ENCODE peak calls at places on chromosomes 5 and 9, in seven cellular contexts. One of them, this sample, is unnamed. For H3K79me2, the result is how much of the 10 kb centered on the place peaks cover.

GRCh38 chr5:72451771-72452505 is 55.3 kb downstream of the ZNF366 start:
- DNase-seq in MM.1S: no peak
- DNase-seq in GM23248: peak
- DNase-seq in GM23338: no peak
- DNase-seq in HCT116: no peak
- DNase-seq in PC-3: peak
- DNase-seq in hepatocyte: peak
- DNase-seq in this sample: peak

GRCh38 chr9:79023134-79023577 is 548.6 kb upstream of the TLE4 start:
- DNase-seq in HCT116: peak
- DNase-seq in hepatocyte: peak
- DNase-seq in GM23338: no peak
- DNase-seq in GM23248: peak
- DNase-seq in PC-3: peak
- DNase-seq in MM.1S: no peak
- DNase-seq in this sample: no peak

GRCh38 chr9:81613002-81613750 is 76.2 kb downstream of the TLE1 start:
- DNase-seq in GM23338: no peak
- DNase-seq in GM23248: peak
- DNase-seq in hepatocyte: peak
- DNase-seq in HCT116: no peak
- DNase-seq in PC-3: no peak
- DNase-seq in MM.1S: no peak
- DNase-seq in this sample: no peak

GRCh38 chr9:104269996-104270963 is 176.2 kb downstream of the SMC2 start:
- DNase-seq in GM23248: no peak
- DNase-seq in GM23338: no peak
- DNase-seq in HCT116: no peak
- DNase-seq in PC-3: peak
- DNase-seq in hepatocyte: peak
- DNase-seq in MM.1S: no peak
- DNase-seq in this sample: no peak

GRCh38 chr5:111853748-111854147 is 96.8 kb upstream of the NREP start:
- DNase-seq in GM23338: no peak
- DNase-seq in HCT116: no peak
- DNase-seq in MM.1S: no peak
- DNase-seq in GM23248: no peak
- DNase-seq in hepatocyte: peak
- DNase-seq in PC-3: no peak
- DNase-seq in this sample: no peak

GRCh38 chr9:114154597-114155102 is 687 bp upstream of the COL27A1 start:
- DNase-seq in HCT116: no peak
- DNase-seq in PC-3: no peak
- DNase-seq in GM23338: no peak
- DNase-seq in GM23248: peak
- DNase-seq in hepatocyte: no peak
- DNase-seq in MM.1S: no peak
- DNase-seq in this sample: no peak

GRCh38 chr5:116303340-116303739 is 218.5 kb downstream of the COMMD10 start:
- DNase-seq in GM23248: no peak
- DNase-seq in PC-3: no peak
- DNase-seq in GM23338: no peak
- DNase-seq in hepatocyte: no peak
- DNase-seq in HCT116: no peak
- DNase-seq in MM.1S: no peak
- DNase-seq in this sample: no peak

GRCh38 chr9:126395439-126396212 is 69.0 kb downstream of the MVB12B start:
- DNase-seq in GM23248: peak
- DNase-seq in hepatocyte: no peak
- DNase-seq in MM.1S: no peak
- DNase-seq in GM23338: no peak
- DNase-seq in PC-3: peak
- DNase-seq in HCT116: peak
- DNase-seq in this sample: no peak

GRCh38 chr5:133599600-133599999 is 12.7 kb downstream of the FSTL4 start:
- DNase-seq in MM.1S: no peak
- DNase-seq in PC-3: no peak
- DNase-seq in hepatocyte: no peak
- DNase-seq in GM23338: no peak
- DNase-seq in HCT116: no peak
- DNase-seq in GM23248: no peak
- DNase-seq in this sample: no peak

GRCh38 chr9:117073539-117074336 is 341.1 kb downstream of the ASTN2 start:
- DNase-seq in hepatocyte: peak
- DNase-seq in GM23338: peak
- DNase-seq in MM.1S: peak
- DNase-seq in GM23248: peak
- DNase-seq in HCT116: no peak
- DNase-seq in PC-3: peak
- DNase-seq in this sample: peak

GRCh38 chr5:171537463-171537862 is 118.0 kb downstream of the FGF18 start:
- DNase-seq in PC-3: no peak
- DNase-seq in GM23248: peak
- DNase-seq in HCT116: no peak
- DNase-seq in MM.1S: no peak
- DNase-seq in hepatocyte: no peak
- DNase-seq in GM23338: no peak
- DNase-seq in this sample: no peak

GRCh38 chr9:91186311-91187101 is 175.2 kb downstream of the AUH start:
- DNase-seq in GM23338: no peak
- DNase-seq in MM.1S: no peak
- DNase-seq in GM23248: peak
- DNase-seq in hepatocyte: no peak
- DNase-seq in HCT116: no peak
- DNase-seq in PC-3: peak
- DNase-seq in this sample: no peak

GRCh38 chr9:129567842-129568559 is 52.9 kb downstream of the C9orf50 start:
- DNase-seq in MM.1S: no peak
- DNase-seq in hepatocyte: no peak
- DNase-seq in GM23248: peak
- DNase-seq in GM23338: peak
- DNase-seq in PC-3: peak
- DNase-seq in HCT116: peak
- DNase-seq in this sample: peak

GRCh38 chr9:133845659-133845947 is 107.5 kb upstream of the SARDH start:
- DNase-seq in PC-3: no peak
- DNase-seq in MM.1S: no peak
- DNase-seq in hepatocyte: no peak
- DNase-seq in GM23338: no peak
- DNase-seq in GM23248: no peak
- DNase-seq in HCT116: no peak
- DNase-seq in this sample: no peak
- H3K79me2 ChIP-seq in PC-3: under half
- H3K79me2 ChIP-seq in MM.1S: under half
- H3K79me2 ChIP-seq in hepatocyte: under half
- H3K79me2 ChIP-seq in GM23338: under half
- H3K79me2 ChIP-seq in GM23248: under half
- H3K79me2 ChIP-seq in HCT116: under half
- H3K79me2 ChIP-seq in this sample: under half

DNA sequence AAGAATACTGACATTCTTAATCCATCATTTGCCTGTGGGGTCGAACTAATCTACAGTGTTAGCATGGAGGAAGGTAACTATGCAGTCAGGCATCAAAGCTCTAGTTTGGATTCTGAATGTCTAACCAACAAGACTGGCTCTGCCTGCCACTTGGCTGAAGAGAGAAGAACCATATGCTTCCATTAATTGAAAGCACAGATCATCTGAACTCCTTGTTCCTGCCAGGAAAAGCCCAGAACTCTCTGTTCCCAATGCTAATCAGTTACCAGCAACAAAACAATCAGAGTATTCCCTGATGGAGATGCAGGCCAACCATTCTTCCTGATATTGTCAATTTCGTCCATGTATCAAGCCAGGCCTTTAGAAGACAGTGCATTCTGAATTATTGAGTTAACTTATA is 244.4 kb downstream of the SPOCK1 start:
- DNase-seq in HCT116: no peak
- DNase-seq in MM.1S: no peak
- DNase-seq in GM23338: no peak
- DNase-seq in GM23248: no peak
- DNase-seq in PC-3: no peak
- DNase-seq in hepatocyte: no peak
- DNase-seq in this sample: no peak
- TF ChIP-seq EZH2 in HCT116: no peak
- TF ChIP-seq EZH2 in MM.1S: no peak
- TF ChIP-seq EZH2 in GM23338: no peak
- TF ChIP-seq EZH2 in GM23248: no peak
- TF ChIP-seq EZH2 in PC-3: no peak
- TF ChIP-seq EZH2 in hepatocyte: no peak
- TF ChIP-seq EZH2 in this sample: no peak

DNA sequence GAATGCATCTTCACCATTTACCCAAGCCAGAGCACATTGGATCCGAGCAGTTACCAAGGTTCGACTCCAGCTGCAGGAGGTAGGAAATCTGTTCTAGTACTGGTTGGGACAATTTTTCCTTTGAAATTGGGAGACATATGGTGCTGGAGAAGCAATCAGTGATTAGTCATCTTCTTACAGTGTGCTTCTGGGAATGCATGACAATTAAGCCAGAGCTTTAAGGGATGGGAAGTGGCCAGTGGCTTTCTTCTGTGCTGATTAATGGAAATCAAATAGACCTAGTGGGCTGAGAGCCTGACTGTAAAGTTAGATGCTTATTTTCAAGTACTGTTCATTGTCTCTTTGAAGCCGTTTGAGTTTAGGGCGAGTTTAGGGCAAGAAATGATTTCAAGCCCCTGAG is 152.1 kb downstream of the UNC13B start:
- DNase-seq in GM23248: peak
- DNase-seq in PC-3: no peak
- DNase-seq in hepatocyte: no peak
- DNase-seq in HCT116: no peak
- DNase-seq in MM.1S: no peak
- DNase-seq in GM23338: peak
- DNase-seq in this sample: no peak
- TF ChIP-seq EZH2phosphoT487 in GM23248: no peak
- TF ChIP-seq EZH2phosphoT487 in PC-3: no peak
- TF ChIP-seq EZH2phosphoT487 in hepatocyte: no peak
- TF ChIP-seq EZH2phosphoT487 in HCT116: no peak
- TF ChIP-seq EZH2phosphoT487 in MM.1S: no peak
- TF ChIP-seq EZH2phosphoT487 in GM23338: no peak
- TF ChIP-seq EZH2phosphoT487 in this sample: no peak

GRCh38 chr5:108367679-108368334 is 14.1 kb downstream of the FBXL17 start:
- DNase-seq in GM23248: no peak
- DNase-seq in GM23338: no peak
- DNase-seq in PC-3: no peak
- DNase-seq in HCT116: no peak
- DNase-seq in MM.1S: no peak
- DNase-seq in hepatocyte: no peak
- DNase-seq in this sample: peak
- H3K79me2 ChIP-seq in GM23248: under half
- H3K79me2 ChIP-seq in GM23338: under half
- H3K79me2 ChIP-seq in PC-3: under half
- H3K79me2 ChIP-seq in HCT116: under half
- H3K79me2 ChIP-seq in MM.1S: under half
- H3K79me2 ChIP-seq in hepatocyte: under half
- H3K79me2 ChIP-seq in this sample: under half

DNA sequence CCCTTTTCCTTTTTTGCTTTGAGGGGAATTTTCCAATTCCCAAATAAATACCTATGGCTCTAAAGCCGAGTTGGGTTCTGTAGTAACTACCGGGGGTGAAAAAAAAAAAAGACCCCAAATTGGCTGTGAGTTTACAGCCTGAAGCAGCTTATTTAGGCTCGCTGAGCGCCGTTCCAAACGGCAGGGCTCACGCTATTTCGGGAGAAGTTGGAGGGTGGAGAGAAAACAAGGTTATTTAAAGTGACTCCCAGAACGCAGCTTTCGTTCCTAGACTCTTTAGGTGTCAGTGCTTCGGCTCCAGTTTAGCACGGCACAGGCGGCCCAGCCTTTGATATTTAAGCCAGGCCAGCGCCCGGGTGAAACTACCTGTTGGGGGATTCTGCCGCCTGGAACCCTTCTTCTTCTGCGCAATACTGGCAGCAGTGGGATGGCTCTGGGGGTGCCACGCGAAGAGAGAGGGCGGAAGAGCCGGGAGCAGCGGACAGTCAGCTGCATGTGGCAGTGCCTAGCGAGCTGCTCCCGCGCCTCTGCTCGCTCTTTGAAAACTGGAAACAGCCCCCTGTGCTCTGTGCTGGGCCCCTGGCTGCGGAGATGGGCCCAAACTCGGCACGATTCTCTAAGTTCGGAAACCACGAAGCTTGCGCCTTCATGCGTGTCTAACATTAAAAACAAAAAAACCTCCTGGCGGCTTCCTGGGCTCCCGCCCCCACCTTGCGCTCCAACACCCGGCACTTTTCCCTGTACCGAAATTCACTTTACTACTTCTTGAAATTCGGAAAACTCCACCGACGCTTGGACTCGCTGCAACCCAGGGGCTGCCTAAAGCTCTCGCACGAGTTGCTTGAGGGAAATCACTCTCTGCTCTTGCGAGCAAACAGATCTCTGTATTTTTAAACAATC is 34.5 kb upstream of the NFIB start:
- DNase-seq in PC-3: no peak
- DNase-seq in MM.1S: no peak
- DNase-seq in HCT116: no peak
- DNase-seq in hepatocyte: no peak
- DNase-seq in GM23338: peak
- DNase-seq in GM23248: peak
- DNase-seq in this sample: peak
- TF ChIP-seq EZH2 in PC-3: no peak
- TF ChIP-seq EZH2 in MM.1S: no peak
- TF ChIP-seq EZH2 in HCT116: no peak
- TF ChIP-seq EZH2 in hepatocyte: no peak
- TF ChIP-seq EZH2 in GM23338: peak
- TF ChIP-seq EZH2 in GM23248: peak
- TF ChIP-seq EZH2 in this sample: no peak

GRCh38 chr5:135998889-135999288 is 29.9 kb upstream of the TGFBI start:
- DNase-seq in GM23248: no peak
- DNase-seq in hepatocyte: no peak
- DNase-seq in MM.1S: no peak
- DNase-seq in HCT116: no peak
- DNase-seq in GM23338: no peak
- DNase-seq in PC-3: no peak
- DNase-seq in this sample: no peak

GRCh38 chr5:135999396-136000139 is 29.2 kb upstream of the TGFBI start:
- DNase-seq in GM23248: peak
- DNase-seq in PC-3: peak
- DNase-seq in MM.1S: no peak
- DNase-seq in hepatocyte: no peak
- DNase-seq in GM23338: no peak
- DNase-seq in HCT116: no peak
- DNase-seq in this sample: no peak

GRCh38 chr5:136001531-136001930 is 27.3 kb upstream of the TGFBI start:
- DNase-seq in GM23248: peak
- DNase-seq in HCT116: no peak
- DNase-seq in PC-3: no peak
- DNase-seq in GM23338: no peak
- DNase-seq in MM.1S: no peak
- DNase-seq in hepatocyte: no peak
- DNase-seq in this sample: peak

GRCh38 chr5:136000147-136000546 is 28.6 kb upstream of the TGFBI start:
- DNase-seq in HCT116: no peak
- DNase-seq in GM23248: no peak
- DNase-seq in hepatocyte: no peak
- DNase-seq in MM.1S: no peak
- DNase-seq in PC-3: no peak
- DNase-seq in GM23338: no peak
- DNase-seq in this sample: no peak

GRCh38 chr5:136000937-136001336 is 27.9 kb upstream of the TGFBI start:
- DNase-seq in PC-3: no peak
- DNase-seq in hepatocyte: no peak
- DNase-seq in MM.1S: no peak
- DNase-seq in HCT116: no peak
- DNase-seq in GM23248: no peak
- DNase-seq in GM23338: no peak
- DNase-seq in this sample: no peak
- TF ChIP-seq EZH2phosphoT487 in PC-3: no peak
- TF ChIP-seq EZH2phosphoT487 in hepatocyte: no peak
- TF ChIP-seq EZH2phosphoT487 in MM.1S: no peak
- TF ChIP-seq EZH2phosphoT487 in HCT116: no peak
- TF ChIP-seq EZH2phosphoT487 in GM23248: no peak
- TF ChIP-seq EZH2phosphoT487 in GM23338: no peak
- TF ChIP-seq EZH2phosphoT487 in this sample: no peak